ENCODE peak calls at places on chromosome 21, in four cellular contexts. Y is H1, E is K562, R is HepG2. X is an unnamed sample.

GRCh38 chr21:24671901-24672300 is 935.4 kb downstream of the MRPL39 start:
- DNase-seq in R (no peak), E (no peak), Y (no peak), X (no peak)

GRCh38 chr21:28261291-28261690 is 731.4 kb downstream of the LTN1 start:
- DNase-seq in E (no peak), R (no peak), Y (no peak), X (no peak)

GRCh38 chr21:26653431-26653830 is 80.3 kb upstream of the CYYR1 start:
- DNase-seq in Y (no peak), R (no peak), E (no peak), X (no peak)

GRCh38 chr21:16305686-16306085 is 575.9 kb downstream of the USP25 start:
- DNase-seq in R (no peak), Y (no peak), E (no peak), X (no peak)

GRCh38 chr21:40053007-40053406 is 185.8 kb downstream of the PCP4 start:
- DNase-seq in R (no peak), Y (no peak), E (no peak), X (no peak)

GRCh38 chr21:17501107-17502006 is 11.5 kb upstream of the CXADR start:
- DNase-seq in R (peak), E (no peak), Y (no peak), X (peak)

GRCh38 chr21:39518845-39519205 is 67.1 kb downstream of the SH3BGR start:
- DNase-seq in Y (no peak), R (no peak), E (no peak), X (no peak)

GRCh38 chr21:40618216-40618615 is 228.7 kb downstream of the DSCAM start:
- DNase-seq in E (no peak), R (no peak), Y (no peak), X (no peak)

GRCh38 chr21:46295996-46296752 is 10.0 kb downstream of the YBEY start:
- DNase-seq in Y (peak), E (peak), R (peak), X (no peak)

GRCh38 chr21:16309250-16309971 is 579.6 kb downstream of the USP25 start:
- DNase-seq in Y (no peak), E (no peak), R (no peak), X (no peak)

GRCh38 chr21:39523398-39523797 is 71.6 kb downstream of the SH3BGR start:
- DNase-seq in R (no peak), Y (no peak), E (no peak), X (no peak)

GRCh38 chr21:21968810-21969588 is 970.8 kb downstream of the NCAM2 start:
- DNase-seq in Y (no peak), E (no peak), R (no peak), X (no peak)

GRCh38 chr21:31700040-31700439 is 31.9 kb downstream of the SCAF4 start:
- DNase-seq in E (no peak), Y (no peak), R (no peak), X (no peak)

GRCh38 chr21:25457411-25457810 is 149.9 kb downstream of the MRPL39 start:
- DNase-seq in E (no peak), R (no peak), Y (no peak), X (no peak)

GRCh38 chr21:25563399-25564116 is 43.7 kb downstream of the MRPL39 start:
- DNase-seq in R (no peak), Y (no peak), E (no peak), X (no peak)

GRCh38 chr21:39441502-39442475 is 3.8 kb downstream of the LCA5L start:
- DNase-seq in R (peak), E (peak), Y (no peak), X (peak)

GRCh38 chr21:35503646-35504045 is 454.5 kb upstream of the RUNX1 start:
- DNase-seq in R (no peak), E (no peak), Y (no peak), X (no peak)
- TF ChIP-seq JUND in R (no peak), E (no peak), Y (no peak), X (no peak)

GRCh38 chr21:35927262-35927661 is 133.1 kb downstream of the SETD4 start:
- DNase-seq in R (no peak), Y (no peak), E (no peak), X (no peak)

GRCh38 chr21:35933466-35933865 is 126.9 kb downstream of the SETD4 start:
- DNase-seq in R (no peak), E (no peak), Y (no peak), X (peak)

DNA sequence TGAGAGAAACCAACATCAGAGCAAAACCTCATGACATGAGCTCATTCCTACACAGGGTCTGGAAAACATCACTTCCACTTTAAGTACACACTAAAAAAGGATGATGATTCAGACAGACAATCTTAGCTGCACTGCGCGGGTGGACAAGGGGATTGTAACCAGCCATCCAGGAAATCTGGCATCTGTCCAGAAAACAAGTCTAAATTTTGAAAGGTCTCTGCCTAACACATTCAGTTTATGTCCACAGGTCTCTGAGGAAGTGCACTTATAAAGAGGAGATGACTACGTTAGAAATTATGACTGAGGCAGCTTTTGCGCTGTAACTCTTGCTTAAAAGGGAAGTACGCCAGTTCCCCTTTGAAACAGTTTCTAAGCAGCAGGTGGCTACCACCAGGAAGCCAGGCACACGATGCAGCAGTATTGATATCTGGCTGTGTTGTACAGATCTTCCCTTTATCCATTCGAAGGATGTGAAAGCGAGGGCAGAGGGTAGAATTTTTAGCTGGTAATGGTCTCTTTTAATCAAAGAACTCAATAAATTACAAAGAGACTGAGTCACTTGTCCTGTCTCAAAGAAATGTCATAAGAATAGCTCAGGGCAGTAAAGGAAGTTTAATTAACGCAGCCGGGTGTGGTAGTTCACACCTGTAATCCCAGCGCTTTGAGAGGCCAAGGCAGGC is 128.0 kb downstream of the SETD4 start:
- DNase-seq in R (no peak), E (no peak), Y (no peak), X (peak)
- TF ChIP-seq FOSL1 in R (no peak), E (peak), Y (no peak), X (peak)

DNA sequence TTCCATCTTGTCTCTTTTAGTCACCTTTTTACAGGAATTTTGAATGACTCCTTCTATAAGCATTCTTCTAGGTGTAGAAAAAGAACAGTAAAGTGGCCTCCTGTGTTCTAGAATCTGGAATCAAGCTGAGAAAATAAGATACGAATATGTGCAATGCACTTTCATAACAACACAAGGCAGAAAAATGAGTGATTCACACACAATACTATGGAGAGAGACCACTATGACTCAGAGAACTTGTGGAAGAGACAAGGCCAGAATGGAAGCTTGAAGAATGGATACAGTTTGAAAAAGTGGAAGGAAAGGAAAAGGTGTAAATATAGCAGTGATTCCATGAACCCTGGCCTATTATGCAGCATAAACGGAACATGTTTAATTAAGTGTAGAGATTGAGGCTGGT is 57.1 kb upstream of the SAMSN1 start:
- DNase-seq in Y (no peak), E (no peak), R (no peak), X (no peak)
- TF ChIP-seq MAX in Y (no peak), E (no peak), R (no peak), X (no peak)

DNA sequence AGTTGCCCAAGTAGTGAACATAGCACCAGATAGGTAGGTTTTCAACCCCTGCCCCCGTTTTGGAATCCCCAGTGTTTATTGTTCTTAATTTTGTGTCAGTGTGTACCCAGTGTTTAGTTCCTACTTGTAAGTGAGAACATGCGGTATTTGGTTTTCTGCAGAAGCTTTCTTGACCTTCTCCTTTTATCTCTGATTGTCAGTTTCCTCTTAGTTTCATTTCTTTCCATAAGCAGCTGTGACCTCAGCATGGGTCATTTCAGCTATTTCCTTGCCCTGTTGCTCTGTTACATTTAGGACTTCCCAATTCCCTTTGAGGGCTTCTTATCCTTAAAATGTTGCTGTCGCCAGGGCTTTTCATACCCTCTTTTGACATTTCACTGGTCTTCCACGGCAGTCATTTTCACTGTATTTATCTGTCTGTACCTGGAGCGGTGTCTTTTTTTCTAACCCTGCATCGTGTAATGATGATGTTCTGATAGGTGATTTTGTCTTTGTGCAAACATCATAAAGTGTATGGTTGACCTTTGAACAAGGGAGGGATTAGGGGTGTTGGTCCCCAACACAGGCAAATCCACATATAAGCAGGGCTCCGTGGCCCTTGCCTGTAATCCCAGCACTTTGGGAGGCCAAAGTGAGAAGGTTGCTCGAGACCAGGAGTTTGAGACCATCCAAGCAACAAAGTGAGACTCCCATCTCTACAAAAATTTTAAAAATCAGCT is 15.0 kb downstream of the ITSN1 start:
- DNase-seq in E (no peak), Y (no peak), R (no peak), X (no peak)
- TF ChIP-seq JUND in E (no peak), Y (no peak), R (no peak), X (no peak)

DNA sequence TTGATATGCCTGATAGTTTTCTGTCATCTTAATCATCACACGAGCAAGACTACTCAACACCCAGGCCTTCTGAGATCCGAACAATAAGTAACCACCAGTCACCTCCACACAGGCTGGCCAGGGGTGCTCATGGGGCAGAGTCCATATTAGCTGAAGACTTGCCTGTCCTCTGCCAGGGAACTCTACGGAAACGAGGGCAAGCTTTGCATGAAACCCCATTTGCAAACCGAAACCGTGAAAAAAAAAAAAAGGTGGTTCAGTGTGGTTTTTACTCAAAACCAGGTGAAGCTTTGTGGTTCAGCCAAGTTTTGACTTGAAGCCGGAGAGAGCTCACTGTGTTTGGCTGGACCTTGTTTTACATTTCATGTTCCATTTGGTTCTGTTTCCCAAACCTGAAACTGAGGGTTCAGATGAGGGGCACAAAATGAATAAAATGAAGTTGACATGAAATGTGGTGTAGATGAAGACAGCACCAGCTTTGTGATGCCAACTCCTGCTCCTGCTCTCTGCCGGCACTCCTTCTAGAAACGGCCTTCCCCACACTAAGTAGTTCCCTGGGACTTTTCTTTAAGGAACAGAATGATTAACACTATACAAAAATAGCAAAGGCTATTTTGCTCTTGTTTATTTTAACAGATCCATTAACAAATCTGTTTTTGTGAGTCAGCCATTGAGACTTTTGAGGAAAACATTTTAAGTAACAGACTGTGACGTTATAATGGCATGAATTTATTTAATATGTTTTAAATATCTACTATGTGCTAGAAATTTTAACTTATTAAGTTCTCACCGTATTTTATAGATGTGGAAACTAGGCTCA is 74.7 kb downstream of the RUNX1 start:
- DNase-seq in Y (no peak), R (peak), E (no peak), X (no peak)
- TF ChIP-seq FOSL1 in Y (no peak), R (no peak), E (no peak), X (no peak)

DNA sequence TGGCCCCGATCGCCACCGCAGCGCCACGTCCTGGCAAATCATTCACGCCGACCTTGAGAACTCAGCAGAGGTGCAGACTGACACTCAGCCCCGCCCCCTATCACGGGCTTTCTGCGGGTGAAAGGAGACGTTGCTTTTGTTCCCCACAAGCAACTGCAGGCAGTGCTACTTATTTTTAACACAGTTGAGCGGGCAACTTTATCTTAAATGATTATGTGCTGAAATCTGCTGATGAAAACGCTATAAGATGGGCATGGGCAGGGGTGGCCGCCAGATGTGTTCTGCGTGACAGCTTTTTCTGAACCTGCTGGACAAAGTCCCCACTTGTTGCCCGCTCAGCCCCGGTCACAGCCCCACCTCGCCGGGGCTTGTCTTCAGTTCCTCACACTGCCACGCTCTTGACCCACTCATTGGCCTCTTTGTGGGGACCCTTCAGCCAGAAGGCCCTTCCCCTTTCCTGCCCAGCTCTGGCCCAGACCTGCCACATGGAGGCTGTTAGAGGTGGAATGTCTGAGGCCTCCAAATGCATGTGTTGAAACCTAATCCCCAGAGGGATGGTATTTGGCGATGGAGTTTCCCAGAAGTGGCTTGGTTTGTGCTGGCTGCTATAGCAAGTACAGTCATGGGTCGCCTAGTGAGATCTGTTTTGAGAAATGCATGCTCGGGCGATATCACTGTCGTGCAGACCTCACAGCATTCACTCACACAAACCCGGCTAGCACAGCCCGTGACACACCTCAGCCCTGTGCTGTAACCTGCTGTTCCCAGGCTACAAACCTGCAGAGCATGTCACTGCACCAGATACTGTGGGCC is 15.7 kb upstream of the PDXK start:
- DNase-seq in Y (peak), E (peak), R (peak), X (no peak)
- TF ChIP-seq MAX in Y (peak), E (no peak), R (peak), X (no peak)

GRCh38 chr21:42097860-42098259 is 26.7 kb downstream of the UMODL1 start:
- DNase-seq in R (peak), E (no peak), Y (no peak), X (peak)

GRCh38 chr21:42095581-42095980 is 24.5 kb downstream of the UMODL1 start:
- DNase-seq in R (no peak), E (no peak), Y (no peak), X (no peak)

GRCh38 chr21:42096593-42096992 is 25.5 kb downstream of the UMODL1 start:
- DNase-seq in R (no peak), Y (no peak), E (no peak), X (no peak)

GRCh38 chr21:42098957-42099547 is 27.9 kb downstream of the UMODL1 start:
- DNase-seq in E (no peak), Y (no peak), R (no peak), X (no peak)

DNA sequence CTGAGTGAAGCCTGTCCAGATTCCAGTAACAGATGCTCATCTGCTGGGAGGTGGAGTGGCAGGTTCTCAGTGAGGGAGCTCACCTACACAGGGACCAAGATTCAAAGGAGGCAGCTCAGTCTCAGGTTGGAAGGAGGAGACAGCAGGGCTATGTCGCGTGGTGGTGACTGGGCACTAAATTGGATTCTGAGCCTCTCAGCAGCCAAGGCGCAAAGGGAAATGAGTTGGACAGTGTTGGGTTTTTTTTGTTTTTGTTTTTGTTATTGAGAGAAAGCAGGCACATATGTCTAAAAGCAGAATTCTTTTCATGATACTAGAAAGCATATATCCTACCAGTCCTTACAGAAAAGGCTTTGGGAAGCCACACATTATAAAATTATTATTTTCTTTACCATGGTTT is 26.2 kb downstream of the UMODL1 start:
- DNase-seq in R (no peak), E (no peak), Y (no peak), X (no peak)
- TF ChIP-seq JUND in R (no peak), E (no peak), Y (no peak), X (no peak)

DNA sequence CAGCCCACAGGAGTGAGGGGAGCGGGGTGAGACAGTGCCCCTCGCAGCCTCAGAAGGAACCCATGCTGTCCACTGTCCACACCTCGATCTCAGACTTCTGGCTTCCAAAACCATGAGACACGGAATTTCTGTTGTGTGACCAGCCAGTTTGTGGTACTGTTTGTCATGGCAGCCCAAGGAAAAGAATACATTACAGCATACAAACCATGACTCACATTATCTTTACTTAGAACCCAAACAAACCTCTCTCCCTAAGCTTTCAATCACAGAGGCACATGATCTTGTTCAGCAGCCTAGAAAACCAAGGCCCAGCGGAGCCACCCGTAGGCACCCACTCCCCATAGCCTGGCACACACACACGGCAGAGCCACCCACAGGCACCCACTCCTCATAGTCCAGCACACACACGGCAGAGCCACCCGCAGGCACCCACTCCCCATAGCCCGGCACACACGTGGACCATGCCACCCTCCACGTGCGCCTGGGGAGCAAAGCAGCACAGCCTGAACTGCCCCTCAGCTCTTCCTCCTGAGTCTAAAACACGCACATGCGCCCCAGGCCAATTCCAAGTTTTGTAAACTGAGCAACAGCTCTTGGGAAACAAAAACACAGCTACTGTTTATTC is 458 bp upstream of the KRTAP10-4 start:
- DNase-seq in Y (peak), R (peak), E (no peak), X (no peak)
- TF ChIP-seq FOSL1 in Y (no peak), R (no peak), E (peak), X (no peak)

GRCh38 chr21:37445228-37445627 is 78.7 kb downstream of the DYRK1A start:
- DNase-seq in E (no peak), Y (no peak), R (no peak), X (no peak)

GRCh38 chr21:37449302-37449937 is 82.8 kb downstream of the DYRK1A start:
- DNase-seq in R (no peak), E (no peak), Y (no peak), X (no peak)

GRCh38 chr21:37443683-37444082 is 77.1 kb downstream of the DYRK1A start:
- DNase-seq in E (no peak), R (no peak), Y (no peak), X (no peak)

GRCh38 chr21:37447288-37447936 is 80.8 kb downstream of the DYRK1A start:
- DNase-seq in R (no peak), E (no peak), Y (no peak), X (no peak)

GRCh38 chr21:37446552-37446951 is 80.0 kb downstream of the DYRK1A start:
- DNase-seq in R (no peak), E (no peak), Y (no peak), X (no peak)
- TF ChIP-seq MAX in R (no peak), E (no peak), Y (no peak), X (no peak)